ENCODE peak calls at places on chromosome 13, in eight cellular contexts. D, I, A, N, J, Q, F and X are unnamed samples.
A peak's percentile ranks its signal among the peaks of the same experiment; 100 is the strongest.

GRCh38 chr13:91369432-91369831 is 21.9 kb downstream of the MIR17HG start:
- DNase-seq in N (no peak), A (no peak), D (peak; percentile 17), J (no peak), F (no peak), I (no peak), Q (no peak), X (no peak)

GRCh38 chr13:24875566-24875965 is 111.6 kb downstream of the RNF17 start:
- DNase-seq in Q (no peak), A (no peak), J (no peak), N (no peak), F (no peak), D (no peak), I (no peak), X (no peak)

GRCh38 chr13:33355470-33355869 is 69.9 kb upstream of the STARD13 start:
- DNase-seq in I (no peak), D (peak; percentile 75), Q (no peak), F (no peak), J (no peak), N (no peak), A (no peak), X (no peak)

GRCh38 chr13:30520571-30520970 is 54.8 kb upstream of the HMGB1 start:
- DNase-seq in N (no peak), D (peak; percentile 85), F (no peak), Q (no peak), J (no peak), I (no peak), A (no peak), X (no peak)

GRCh38 chr13:26475176-26476110 is 82.0 kb upstream of the WASF3 start:
- DNase-seq in I (no peak), J (no peak), Q (no peak), D (no peak), N (no peak), F (no peak), A (no peak), X (no peak)

GRCh38 chr13:43804461-43805070 is 17.8 kb upstream of the ENOX1 start:
- DNase-seq in N (no peak), I (peak; percentile 45), F (no peak), D (peak; percentile 91), Q (no peak), A (no peak), J (no peak), X (no peak)

GRCh38 chr13:106156468-106156867 is 379.0 kb downstream of the EFNB2 start:
- DNase-seq in J (no peak), D (peak; percentile 99), I (no peak), A (no peak), Q (peak; percentile 44), F (no peak), N (no peak), X (no peak)

GRCh38 chr13:61410669-61411297 is 4.9 kb downstream of the PCDH20 start:
- DNase-seq in N (no peak), F (no peak), I (no peak), Q (no peak), A (peak; percentile 10), J (no peak), D (peak; percentile 34), X (no peak)

GRCh38 chr13:79995334-79995733 is 345.6 kb downstream of the SPRY2 start:
- DNase-seq in J (no peak), D (peak; percentile 85), F (no peak), Q (no peak), N (no peak), A (no peak), I (no peak), X (no peak)

GRCh38 chr13:98313023-98313937 is 136.2 kb upstream of the RNF113B start:
- DNase-seq in Q (no peak), I (no peak), A (no peak), J (no peak), F (no peak), N (no peak), D (no peak), X (no peak)

GRCh38 chr13:31946091-31946770 is 85.3 kb upstream of the FRY start:
- DNase-seq in A (no peak), N (no peak), Q (no peak), D (peak; percentile 29), I (no peak), F (no peak), J (no peak), X (no peak)

GRCh38 chr13:27034678-27035111 is 136.9 kb downstream of the USP12 start:
- DNase-seq in D (no peak), Q (no peak), A (no peak), F (no peak), I (no peak), J (no peak), N (no peak), X (no peak)

GRCh38 chr13:36789061-36789460 is 30.0 kb upstream of the RFXAP start:
- DNase-seq in D (no peak), J (no peak), A (no peak), F (no peak), I (no peak), Q (no peak), N (no peak), X (no peak)

GRCh38 chr13:49341941-49342340 is 94.2 kb downstream of the CDADC1 start:
- DNase-seq in I (no peak), J (no peak), A (no peak), D (no peak), F (no peak), N (no peak), Q (no peak), X (no peak)

GRCh38 chr13:27921421-27921960 is 1.7 kb downstream of the PDX1 start:
- DNase-seq in J (no peak), N (no peak), F (no peak), D (no peak), I (no peak), Q (no peak), A (no peak), X (no peak)

GRCh38 chr13:113415032-113415431 is 38.3 kb downstream of the ADPRHL1 start:
- DNase-seq in Q (no peak), A (no peak), J (no peak), D (no peak), I (no peak), N (no peak), F (no peak), X (no peak)

GRCh38 chr13:94813920-94814500 is 101.7 kb upstream of the SOX21 start:
- DNase-seq in J (no peak), D (no peak), I (no peak), F (no peak), Q (no peak), A (no peak), N (no peak), X (no peak)

GRCh38 chr13:41018583-41018909 is 570 bp downstream of the ELF1 start:
- DNase-seq in A (no peak), Q (no peak), D (no peak), I (no peak), J (no peak), N (no peak), F (no peak), X (no peak)

GRCh38 chr13:32022292-32022691 is 9.3 kb upstream of the FRY start:
- DNase-seq in N (no peak), J (no peak), F (no peak), D (no peak), Q (no peak), I (no peak), A (no peak), X (no peak)

GRCh38 chr13:51269039-51269438 is 46.8 kb downstream of the FAM124A start:
- DNase-seq in A (no peak), D (peak; percentile 68), F (no peak), J (no peak), N (no peak), Q (no peak), I (no peak), X (no peak)

GRCh38 chr13:40490086-40490723 is 176.2 kb downstream of the FOXO1 start:
- DNase-seq in F (peak; percentile 16), Q (no peak), I (no peak), N (peak; percentile 19), J (no peak), A (peak; percentile 36), D (no peak), X (no peak)

GRCh38 chr13:33123066-33123940 is 107.1 kb downstream of the KL start:
- DNase-seq in J (no peak), N (no peak), I (peak; percentile 9), Q (no peak), D (no peak), A (no peak), F (no peak), X (no peak)

GRCh38 chr13:76719955-76720354 is 166.2 kb downstream of the KCTD12 start:
- DNase-seq in Q (no peak), D (no peak), A (no peak), I (no peak), F (no peak), N (no peak), J (no peak), X (no peak)

GRCh38 chr13:21529102-21529893 is 70.2 kb upstream of the ZDHHC20 start:
- DNase-seq in Q (no peak), A (no peak), D (no peak), N (no peak), I (no peak), J (no peak), F (no peak), X (no peak)

GRCh38 chr13:100526299-100527030 is 62.1 kb downstream of the GGACT start:
- DNase-seq in I (no peak), Q (no peak), A (no peak), D (no peak), J (no peak), F (no peak), N (no peak), X (no peak)

GRCh38 chr13:26254583-26255102 is 714 bp downstream of the CDK8 start:
- DNase-seq in I (peak; percentile 56), A (peak; percentile 16), F (peak; percentile 50), Q (no peak), J (peak; percentile 27), N (peak; percentile 17), D (peak; percentile 45), X (peak; percentile 39)

GRCh38 chr13:23695711-23696512 is 125.7 kb downstream of the TNFRSF19 start:
- DNase-seq in Q (no peak), J (peak; percentile 34), F (peak; percentile 26), A (no peak), D (no peak), N (peak; percentile 13), I (no peak), X (peak; percentile 25)

GRCh38 chr13:85582890-85583289 is 216.3 kb downstream of the SLITRK6 start:
- DNase-seq in F (no peak), I (no peak), J (no peak), Q (no peak), N (no peak), D (no peak), A (no peak), X (no peak)

GRCh38 chr13:32902898-32903297 is 113.3 kb upstream of the KL start:
- DNase-seq in N (no peak), Q (no peak), A (no peak), I (no peak), F (no peak), J (no peak), D (peak; percentile 59), X (no peak)

GRCh38 chr13:93614776-93615175 is 388.2 kb downstream of the GPC6 start:
- DNase-seq in D (no peak), A (no peak), Q (no peak), F (no peak), N (no peak), J (no peak), I (no peak), X (no peak)

GRCh38 chr13:54965881-54966280 is 1937.3 kb downstream of the OLFM4 start:
- DNase-seq in I (no peak), J (no peak), N (no peak), A (no peak), F (no peak), D (peak; percentile 1), Q (no peak), X (no peak)